ENCODE peak calls at places on chromosomes 13 and 19, in nine cellular contexts. U, Y, P, A, Z, X, S, N and K are unnamed samples.

GRCh38 chr19:2542341-2543069 is 66.6 kb downstream of the GADD45B start:
- DNase-seq in X (no peak), P (no peak), N (no peak), S (peak), A (no peak), Y (no peak), Z (no peak), U (no peak), K (peak)

GRCh38 chr13:67369895-67370660 is 139.9 kb upstream of the PCDH9 start:
- DNase-seq in U (no peak), X (no peak), Z (no peak), A (no peak), N (no peak), Y (no peak), P (no peak), S (no peak), K (peak)

GRCh38 chr13:23618341-23618740 is 48.1 kb downstream of the TNFRSF19 start:
- DNase-seq in A (no peak), Z (peak), N (peak), P (no peak), Y (no peak), U (no peak), X (no peak), S (no peak), K (peak)

GRCh38 chr13:42364613-42365000 is 92.7 kb downstream of the AKAP11 start:
- DNase-seq in Z (no peak), A (no peak), P (no peak), U (no peak), S (no peak), N (no peak), Y (no peak), X (no peak), K (peak)

GRCh38 chr13:44812818-44813217 is 176.5 kb downstream of the NUFIP1 start:
- DNase-seq in Z (no peak), S (no peak), N (no peak), A (no peak), U (no peak), P (no peak), X (no peak), Y (no peak), K (no peak)

GRCh38 chr13:75635621-75636338 is at the start of gene LMO7:
- DNase-seq in A (peak), P (peak), U (peak), Z (peak), Y (peak), X (no peak), N (no peak), S (peak), K (no peak)

GRCh38 chr19:6011206-6011605 is 33.3 kb upstream of the RANBP3 start:
- DNase-seq in S (no peak), P (peak), N (no peak), X (no peak), Y (no peak), U (no peak), A (no peak), Z (no peak), K (no peak)

GRCh38 chr19:1805401-1806183 is 6.5 kb downstream of the ATP8B3 start:
- DNase-seq in Z (no peak), Y (no peak), A (no peak), X (no peak), S (no peak), U (no peak), P (no peak), N (no peak), K (no peak)

GRCh38 chr13:43006893-43007631 is 15.0 kb upstream of the EPSTI1 start:
- DNase-seq in N (no peak), P (no peak), S (no peak), U (no peak), X (no peak), Z (peak), Y (no peak), A (no peak), K (peak)

GRCh38 chr13:106562301-106562700 is 5.6 kb downstream of the ARGLU1 start:
- DNase-seq in X (no peak), Y (no peak), S (no peak), N (no peak), P (no peak), A (no peak), Z (no peak), U (no peak), K (no peak)

GRCh38 chr19:53079313-53079924 is 23.8 kb downstream of the ZNF160 start:
- DNase-seq in A (no peak), S (no peak), U (no peak), X (no peak), Z (no peak), Y (no peak), N (no peak), P (no peak), K (no peak)

GRCh38 chr19:17967258-17968051 is 548 bp downstream of the KCNN1 start:
- DNase-seq in A (no peak), Y (no peak), S (no peak), P (no peak), Z (no peak), X (no peak), U (no peak), N (no peak), K (no peak)

GRCh38 chr19:45767410-45767880 is 1.6 kb downstream of the SIX5 start:
- DNase-seq in U (no peak), N (peak), Z (peak), A (peak), X (no peak), P (peak), Y (no peak), S (peak), K (peak)

GRCh38 chr19:57558525-57558924 is 1.1 kb downstream of the ZNF550 start:
- DNase-seq in Y (no peak), X (no peak), U (no peak), S (no peak), Z (peak), P (no peak), A (no peak), N (no peak), K (peak)

GRCh38 chr13:20370815-20371421 is 138.8 kb upstream of the GJB6 start:
- DNase-seq in Z (no peak), X (no peak), P (no peak), S (no peak), N (no peak), U (no peak), A (no peak), Y (no peak), K (no peak)

GRCh38 chr13:98706446-98707110 is 45.9 kb downstream of the SLC15A1 start:
- DNase-seq in Y (no peak), U (no peak), A (no peak), Z (peak), N (no peak), S (no peak), X (no peak), P (no peak), K (peak)

GRCh38 chr13:73451120-73452029 is 392.6 kb downstream of the KLF5 start:
- DNase-seq in A (no peak), X (no peak), U (no peak), N (no peak), P (no peak), S (no peak), Z (no peak), Y (no peak), K (no peak)

GRCh38 chr19:16013181-16013850 is 63.0 kb upstream of the TPM4 start:
- DNase-seq in P (no peak), U (no peak), Z (no peak), S (no peak), A (no peak), N (no peak), Y (no peak), X (no peak), K (no peak)

GRCh38 chr13:85562282-85562681 is 236.9 kb downstream of the SLITRK6 start:
- DNase-seq in P (no peak), U (no peak), X (no peak), Z (no peak), N (no peak), Y (no peak), S (no peak), A (no peak), K (no peak)

GRCh38 chr13:58953638-58954037 is 1210.1 kb downstream of the DIAPH3 start:
- DNase-seq in U (no peak), X (no peak), P (no peak), A (no peak), Y (no peak), Z (peak), S (no peak), N (no peak), K (peak)

GRCh38 chr19:11421607-11422098 is 2.5 kb upstream of the RGL3 start:
- DNase-seq in N (no peak), P (peak), Y (no peak), A (peak), S (peak), X (no peak), U (no peak), Z (peak), K (no peak)

GRCh38 chr13:35851238-35851814 is 279.9 kb downstream of the DCLK1 start:
- DNase-seq in S (no peak), X (no peak), U (no peak), Y (no peak), P (no peak), A (no peak), Z (no peak), N (no peak), K (no peak)

GRCh38 chr13:98142427-98143156 is at the start of gene FARP1:
- DNase-seq in Y (no peak), U (no peak), A (peak), N (peak), Z (peak), S (peak), X (peak), P (peak), K (peak)

GRCh38 chr19:20247016-20247683 is 80.1 kb downstream of the ZNF486 start:
- DNase-seq in X (peak), Z (no peak), U (no peak), N (no peak), Y (no peak), P (no peak), A (peak), S (no peak), K (no peak)

GRCh38 chr13:91167706-91168459 is 179.6 kb upstream of the MIR17HG start:
- DNase-seq in P (no peak), A (no peak), Z (no peak), S (no peak), X (no peak), N (no peak), Y (no peak), U (no peak), K (no peak)

GRCh38 chr13:106588367-106588766 is 20.4 kb upstream of the ARGLU1 start:
- DNase-seq in P (no peak), A (no peak), S (no peak), Z (no peak), U (no peak), X (no peak), N (no peak), Y (no peak), K (no peak)

GRCh38 chr19:3146677-3147100 is 10.9 kb downstream of the GNA15 start:
- DNase-seq in S (peak), X (no peak), U (peak), Z (no peak), P (no peak), N (no peak), Y (peak), A (peak), K (no peak)

GRCh38 chr19:44557933-44558332 is 28.5 kb upstream of the CEACAM20 start:
- DNase-seq in U (no peak), P (no peak), X (no peak), N (no peak), A (no peak), S (no peak), Z (no peak), Y (no peak), K (no peak)

GRCh38 chr19:3122512-3122870 is 13.3 kb upstream of the GNA15 start:
- DNase-seq in N (no peak), P (no peak), S (peak), Y (no peak), U (no peak), A (no peak), X (no peak), Z (no peak), K (no peak)

GRCh38 chr19:43639507-43640423 is at the start of gene CADM4:
- DNase-seq in U (peak), P (peak), S (no peak), Z (no peak), Y (peak), X (peak), N (no peak), A (peak), K (no peak)

GRCh38 chr19:54316746-54317107 is 3.8 kb upstream of the LILRA5 start:
- DNase-seq in N (no peak), P (no peak), U (no peak), S (peak), A (peak), X (no peak), Z (no peak), Y (no peak), K (peak)

GRCh38 chr13:102901615-102902305 is 55.9 kb downstream of the ERCC5 start:
- DNase-seq in P (no peak), Z (no peak), A (no peak), N (no peak), Y (no peak), U (no peak), X (no peak), S (no peak), K (no peak)

GRCh38 chr19:17394891-17395415 is 957 bp upstream of the CCDC194 start:
- DNase-seq in A (peak), P (peak), N (no peak), U (no peak), X (no peak), Y (peak), Z (peak), S (peak), K (peak)

GRCh38 chr19:41324921-41325639 is 15.1 kb downstream of the CCDC97 start:
- DNase-seq in Z (peak), A (peak), U (no peak), N (no peak), S (peak), Y (no peak), X (peak), P (no peak), K (peak)

GRCh38 chr13:48593551-48593950 is 60.2 kb upstream of the CYSLTR2 start:
- DNase-seq in S (no peak), Z (no peak), P (no peak), N (no peak), A (no peak), Y (no peak), U (no peak), X (no peak), K (no peak)

GRCh38 chr19:33445752-33446070 is 72.2 kb downstream of the CEBPG start:
- DNase-seq in A (no peak), N (no peak), X (no peak), Y (no peak), Z (no peak), S (no peak), P (peak), U (no peak), K (no peak)

GRCh38 chr13:75316427-75316826 is 165.5 kb downstream of the TBC1D4 start:
- DNase-seq in N (no peak), P (no peak), X (no peak), Y (no peak), S (no peak), A (no peak), U (no peak), Z (no peak), K (peak)